ENCODE peak calls at places on chromosomes 6 and 20, in five cellular contexts. H is NCI-H1436 treated with DMSO at 0.1 percent for 48 hours; X is cardiac fibroblast; K is uterus; W is central memory CD8-positive, alpha-beta T cell. Q is an unnamed sample.

GRCh38 chr6:117200067-117200466 is 65.3 kb upstream of the VGLL2 start:
- DNase-seq in H (no peak), K (no peak), X (no peak), W (no peak), Q (no peak)

GRCh38 chr6:31202259-31203166 is 32.0 kb upstream of the POU5F1 start:
- DNase-seq in X (no peak), H (no peak), W (no peak), K (no peak), Q (no peak)

GRCh38 chr20:57788936-57789613 is 79.3 kb upstream of the PMEPA1 start:
- DNase-seq in K (no peak), W (no peak), X (no peak), H (no peak), Q (no peak)

GRCh38 chr6:56682580-56682979 is 39.9 kb upstream of the DST start:
- DNase-seq in K (no peak), X (no peak), H (no peak), W (no peak), Q (no peak)

GRCh38 chr6:48069280-48069679 is 41.7 kb downstream of the PTCHD4 start:
- DNase-seq in K (no peak), X (no peak), W (no peak), H (no peak), Q (no peak)

GRCh38 chr6:160007118-160007517 is 38.2 kb downstream of the IGF2R start:
- DNase-seq in X (no peak), H (no peak), K (no peak), W (no peak), Q (no peak)

GRCh38 chr6:47200536-47201334 is 109.0 kb downstream of the TNFRSF21 start:
- DNase-seq in K (no peak), X (no peak), H (no peak), W (no peak), Q (no peak)

GRCh38 chr6:14571728-14572127 is 454.2 kb downstream of the CD83 start:
- DNase-seq in W (no peak), X (no peak), K (no peak), H (no peak), Q (no peak)

GRCh38 chr6:83917001-83917400 is 57.5 kb downstream of the CYB5R4 start:
- DNase-seq in H (no peak), X (no peak), K (no peak), W (no peak), Q (no peak)

GRCh38 chr20:25364180-25364788 is 26.4 kb downstream of the ABHD12 start:
- DNase-seq in K (no peak), X (peak), W (no peak), H (no peak), Q (no peak)

GRCh38 chr6:33957391-33958207 is 153.8 kb upstream of the MLN start:
- DNase-seq in X (no peak), K (no peak), H (no peak), W (no peak), Q (no peak)

GRCh38 chr6:98769546-98769945 is 64.8 kb upstream of the POU3F2 start:
- DNase-seq in W (no peak), X (peak), K (no peak), H (peak), Q (peak)

GRCh38 chr6:138086573-138087196 is 20.5 kb downstream of the PERP start:
- DNase-seq in X (no peak), H (no peak), K (no peak), W (no peak), Q (peak)

GRCh38 chr6:110524305-110524704 is 47.9 kb upstream of the SLC22A16 start:
- DNase-seq in X (no peak), W (no peak), H (no peak), K (no peak), Q (no peak)

GRCh38 chr6:95572098-95572497 is 5.2 kb upstream of the MANEA start:
- DNase-seq in X (no peak), W (no peak), K (no peak), H (no peak), Q (no peak)

GRCh38 chr6:67411036-67411435 is 1224.0 kb upstream of the ADGRB3 start:
- DNase-seq in K (no peak), X (no peak), W (no peak), H (no peak), Q (no peak)